ENCODE peak calls at places on chromosome 9, in four cellular contexts. B is A549, G is breast epithelium, L is adrenal gland. K is an unnamed sample.

GRCh38 chr9:88809371-88809770 is 181.9 kb upstream of the S1PR3 start:
- DNase-seq in L (peak), G (no peak), B (no peak), K (no peak)

GRCh38 chr9:95067888-95068287 is 249.6 kb downstream of the FANCC start:
- DNase-seq in G (no peak), B (no peak), L (no peak), K (no peak)

GRCh38 chr9:89639367-89639795 is 34.6 kb downstream of the GADD45G start:
- DNase-seq in L (no peak), G (peak), B (no peak), K (no peak)

GRCh38 chr9:131496844-131497425 is 5.8 kb upstream of the POMT1 start:
- DNase-seq in L (no peak), B (no peak), G (no peak), K (no peak)

GRCh38 chr9:105187781-105188180 is 56.7 kb upstream of the SLC44A1 start:
- DNase-seq in G (no peak), B (peak), L (no peak), K (no peak)

GRCh38 chr9:121599186-121599871 is 52.1 kb upstream of the DAB2IP start:
- DNase-seq in B (peak), G (peak), L (peak), K (no peak)

GRCh38 chr9:118609355-118610044 is 759.7 kb downstream of the BRINP1 start:
- DNase-seq in B (peak), L (no peak), G (no peak), K (no peak)

GRCh38 chr9:92171822-92172221 is 56.6 kb upstream of the SPTLC1 start:
- DNase-seq in B (no peak), L (peak), G (no peak), K (no peak)

GRCh38 chr9:118882674-118883073 is 486.6 kb downstream of the BRINP1 start:
- DNase-seq in B (peak), L (no peak), G (no peak), K (no peak)

DNA sequence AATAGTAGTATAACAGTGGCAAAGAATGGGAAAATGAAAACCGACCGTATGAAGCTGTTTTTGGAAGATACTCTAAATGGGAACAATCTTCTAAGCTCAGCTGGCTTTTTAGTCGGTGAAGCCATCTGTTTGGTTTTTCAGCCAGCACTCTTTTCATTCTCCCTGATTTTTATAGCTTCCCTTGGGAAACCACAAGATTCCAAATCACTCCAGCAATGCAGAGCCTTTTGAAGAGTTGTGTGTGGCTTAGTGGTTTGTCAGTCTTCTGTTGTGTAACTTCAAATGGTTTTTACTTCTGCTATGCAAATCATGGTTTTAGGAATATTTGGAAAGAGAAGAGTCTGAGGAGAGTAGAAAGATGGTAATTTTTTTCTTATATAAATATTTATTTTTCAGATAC is 180.7 kb downstream of the KDM4C start:
- DNase-seq in B (no peak), L (no peak), G (no peak), K (no peak)
- H3K27ac ChIP-seq in B (no peak), L (no peak), G (no peak), K (no peak)

GRCh38 chr9:5909999-5910398 is 19.3 kb downstream of the MLANA start:
- DNase-seq in B (no peak), L (no peak), G (no peak), K (no peak)
- TF ChIP-seq CTCF in B (no peak), L (no peak), G (no peak), K (no peak)

DNA sequence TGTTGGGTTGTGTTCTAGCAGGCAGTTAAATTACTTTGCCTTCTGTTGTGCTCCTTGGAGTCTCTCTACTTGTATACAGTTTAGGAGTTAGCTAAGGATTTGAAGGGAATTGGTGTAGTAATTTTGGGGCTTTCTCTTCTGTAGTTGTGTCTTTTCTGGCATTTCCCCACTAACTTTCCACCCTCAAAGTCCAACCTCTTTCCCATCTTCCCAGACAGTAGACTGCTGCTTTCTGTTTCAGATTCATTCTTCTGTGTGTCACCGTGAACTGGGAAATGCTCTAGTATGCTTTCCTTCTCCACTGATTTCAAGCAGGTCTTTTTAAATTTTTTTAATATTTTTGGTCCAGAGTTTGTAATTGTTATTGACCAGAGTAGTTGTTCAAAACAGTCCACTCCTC is 4.5 kb upstream of the ANGPTL2 start:
- DNase-seq in B (no peak), G (no peak), L (no peak), K (no peak)
- H3K27ac ChIP-seq in B (no peak), G (no peak), L (no peak), K (no peak)

GRCh38 chr9:125329978-125330377 is 68.4 kb downstream of the GAPVD1 start:
- DNase-seq in G (no peak), L (no peak), B (no peak), K (no peak)

GRCh38 chr9:125325821-125326220 is 64.2 kb downstream of the GAPVD1 start:
- DNase-seq in G (no peak), L (no peak), B (no peak), K (no peak)

GRCh38 chr9:125332527-125332926 is 70.9 kb downstream of the GAPVD1 start:
- DNase-seq in L (no peak), B (no peak), G (no peak), K (no peak)

DNA sequence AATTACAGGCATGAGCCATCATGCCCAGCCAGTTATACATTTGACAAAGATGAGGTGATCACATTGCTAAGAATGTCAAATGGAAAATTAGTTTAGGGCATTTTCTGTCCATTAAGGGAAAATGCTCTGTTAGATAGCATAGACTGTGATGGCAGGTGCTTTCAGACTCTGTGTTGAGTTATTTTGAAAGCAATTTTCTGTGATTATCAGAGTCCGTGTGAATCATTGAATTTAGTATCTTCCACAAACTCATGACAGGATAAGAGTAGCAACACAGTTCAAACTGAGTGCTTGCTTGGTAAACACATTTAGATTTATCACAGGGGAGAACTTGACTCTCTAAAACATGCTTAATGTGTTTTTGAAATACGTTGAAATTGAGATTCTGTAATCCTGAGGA is 69.0 kb downstream of the GAPVD1 start:
- DNase-seq in B (no peak), G (no peak), L (no peak), K (no peak)
- TF ChIP-seq CTCF in B (no peak), G (no peak), L (no peak), K (no peak)

GRCh38 chr9:127091526-127091925 is 30.9 kb downstream of the ANGPTL2 start:
- DNase-seq in B (no peak), G (no peak), L (no peak), K (no peak)

GRCh38 chr9:127090341-127090985 is 32.0 kb downstream of the ANGPTL2 start:
- DNase-seq in G (no peak), L (no peak), B (no peak), K (no peak)

GRCh38 chr9:127087836-127088235 is 34.6 kb downstream of the ANGPTL2 start:
- DNase-seq in B (no peak), L (no peak), G (no peak), K (no peak)

GRCh38 chr9:127088724-127089615 is 33.5 kb downstream of the ANGPTL2 start:
- DNase-seq in B (no peak), L (no peak), G (no peak), K (no peak)

DNA sequence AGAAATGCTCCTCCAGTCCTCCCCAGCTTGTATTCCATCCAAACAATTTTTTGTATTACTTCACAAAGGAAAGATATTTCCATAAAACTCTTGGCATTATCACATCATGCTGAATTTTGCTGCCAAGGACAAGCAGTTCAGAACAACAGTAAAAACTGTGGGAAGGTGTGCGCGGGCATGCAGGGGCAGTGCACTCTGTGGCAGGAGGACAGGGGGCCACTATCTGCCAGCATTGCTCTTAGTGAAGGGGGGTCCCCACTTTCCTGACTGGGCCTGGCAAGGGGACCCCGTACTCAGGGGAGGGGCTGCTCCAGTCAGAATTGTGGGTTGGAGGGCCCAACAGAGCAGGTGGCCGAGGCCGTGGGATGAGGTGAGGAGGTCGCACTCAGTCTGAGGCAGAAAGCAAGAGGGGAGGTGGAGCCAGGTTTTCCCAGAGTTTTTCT is 32.8 kb downstream of the ANGPTL2 start:
- DNase-seq in G (peak), B (no peak), L (no peak), K (no peak)
- H3K27ac ChIP-seq in G (peak), B (no peak), L (no peak), K (no peak)

K was measured in CD8-positive, alpha-beta T cell.